ENCODE peak calls at places on chromosome 4, in eight cellular contexts. One of them, this sample, is unnamed.

GRCh38 chr4:985123-985830 is 1.6 kb upstream of the IDUA start:
- DNase-seq in cardiac muscle cell: peak; percentile 69
- DNase-seq in HCT116: no peak
- DNase-seq in naive thymus-derived CD4-positive, alpha-beta T cell: peak; percentile 64
- DNase-seq in foreskin keratinocyte: no peak
- DNase-seq in fibroblast of lung: peak; percentile 34
- DNase-seq in pancreas: peak; percentile 92
- DNase-seq in esophagus squamous epithelium: no peak
- DNase-seq in this sample: peak; percentile 48

GRCh38 chr4:181952478-181952877 is 290.7 kb upstream of the TENM3 start:
- DNase-seq in HCT116: no peak
- DNase-seq in fibroblast of lung: peak; percentile 98
- DNase-seq in cardiac muscle cell: no peak
- DNase-seq in naive thymus-derived CD4-positive, alpha-beta T cell: no peak
- DNase-seq in foreskin keratinocyte: peak; percentile 89
- DNase-seq in esophagus squamous epithelium: no peak
- DNase-seq in pancreas: no peak
- DNase-seq in this sample: no peak

GRCh38 chr4:56976283-56976877 is 1.0 kb downstream of the NOA1 start:
- DNase-seq in pancreas: no peak
- DNase-seq in foreskin keratinocyte: no peak
- DNase-seq in esophagus squamous epithelium: no peak
- DNase-seq in cardiac muscle cell: peak; percentile 24
- DNase-seq in HCT116: no peak
- DNase-seq in naive thymus-derived CD4-positive, alpha-beta T cell: no peak
- DNase-seq in fibroblast of lung: no peak
- DNase-seq in this sample: no peak

GRCh38 chr4:182699825-182700224 is 217.4 kb downstream of the DCTD start:
- DNase-seq in fibroblast of lung: no peak
- DNase-seq in naive thymus-derived CD4-positive, alpha-beta T cell: no peak
- DNase-seq in HCT116: no peak
- DNase-seq in foreskin keratinocyte: no peak
- DNase-seq in cardiac muscle cell: no peak
- DNase-seq in pancreas: no peak
- DNase-seq in esophagus squamous epithelium: no peak
- DNase-seq in this sample: no peak

GRCh38 chr4:66591968-66592367 is 921.7 kb upstream of the EPHA5 start:
- DNase-seq in HCT116: no peak
- DNase-seq in fibroblast of lung: no peak
- DNase-seq in naive thymus-derived CD4-positive, alpha-beta T cell: no peak
- DNase-seq in foreskin keratinocyte: no peak
- DNase-seq in cardiac muscle cell: no peak
- DNase-seq in esophagus squamous epithelium: no peak
- DNase-seq in pancreas: no peak
- DNase-seq in this sample: no peak

GRCh38 chr4:6943012-6943869 is 33.6 kb downstream of the TBC1D14 start:
- DNase-seq in foreskin keratinocyte: peak; percentile 8
- DNase-seq in cardiac muscle cell: no peak
- DNase-seq in pancreas: peak; percentile 30
- DNase-seq in esophagus squamous epithelium: no peak
- DNase-seq in HCT116: peak; percentile 3
- DNase-seq in naive thymus-derived CD4-positive, alpha-beta T cell: no peak
- DNase-seq in fibroblast of lung: no peak
- DNase-seq in this sample: no peak

GRCh38 chr4:23882976-23883531 is 6.8 kb downstream of the PPARGC1A start:
- DNase-seq in naive thymus-derived CD4-positive, alpha-beta T cell: no peak
- DNase-seq in esophagus squamous epithelium: no peak
- DNase-seq in pancreas: no peak
- DNase-seq in foreskin keratinocyte: no peak
- DNase-seq in fibroblast of lung: peak; percentile 51
- DNase-seq in cardiac muscle cell: no peak
- DNase-seq in HCT116: no peak
- DNase-seq in this sample: no peak

GRCh38 chr4:4502694-4503311 is 39.0 kb downstream of the STX18 start:
- DNase-seq in fibroblast of lung: peak; percentile 77
- DNase-seq in cardiac muscle cell: no peak
- DNase-seq in pancreas: no peak
- DNase-seq in HCT116: no peak
- DNase-seq in foreskin keratinocyte: no peak
- DNase-seq in esophagus squamous epithelium: no peak
- DNase-seq in naive thymus-derived CD4-positive, alpha-beta T cell: peak; percentile 25
- DNase-seq in this sample: no peak

GRCh38 chr4:4284827-4285618 is 4.9 kb downstream of the LYAR start:
- DNase-seq in esophagus squamous epithelium: no peak
- DNase-seq in pancreas: no peak
- DNase-seq in foreskin keratinocyte: peak; percentile 40
- DNase-seq in fibroblast of lung: peak; percentile 21
- DNase-seq in cardiac muscle cell: peak; percentile 9
- DNase-seq in HCT116: no peak
- DNase-seq in naive thymus-derived CD4-positive, alpha-beta T cell: no peak
- DNase-seq in this sample: no peak

GRCh38 chr4:19123681-19124080 is 1102.1 kb upstream of the LCORL start:
- DNase-seq in pancreas: no peak
- DNase-seq in naive thymus-derived CD4-positive, alpha-beta T cell: no peak
- DNase-seq in HCT116: no peak
- DNase-seq in foreskin keratinocyte: no peak
- DNase-seq in cardiac muscle cell: no peak
- DNase-seq in fibroblast of lung: no peak
- DNase-seq in esophagus squamous epithelium: no peak
- DNase-seq in this sample: no peak

GRCh38 chr4:99090511-99090910 is 1.9 kb upstream of the ADH5 start:
- DNase-seq in esophagus squamous epithelium: no peak
- DNase-seq in HCT116: no peak
- DNase-seq in fibroblast of lung: peak; percentile 36
- DNase-seq in foreskin keratinocyte: no peak
- DNase-seq in pancreas: no peak
- DNase-seq in naive thymus-derived CD4-positive, alpha-beta T cell: no peak
- DNase-seq in cardiac muscle cell: no peak
- DNase-seq in this sample: no peak

GRCh38 chr4:85512446-85513205 is 37.7 kb downstream of the ARHGAP24 start:
- DNase-seq in foreskin keratinocyte: no peak
- DNase-seq in esophagus squamous epithelium: no peak
- DNase-seq in naive thymus-derived CD4-positive, alpha-beta T cell: no peak
- DNase-seq in cardiac muscle cell: no peak
- DNase-seq in fibroblast of lung: no peak
- DNase-seq in pancreas: no peak
- DNase-seq in HCT116: no peak
- DNase-seq in this sample: no peak

GRCh38 chr4:153651041-153651960 is 32.8 kb upstream of the TLR2 start:
- DNase-seq in pancreas: no peak
- DNase-seq in HCT116: no peak
- DNase-seq in esophagus squamous epithelium: peak; percentile 10
- DNase-seq in fibroblast of lung: no peak
- DNase-seq in cardiac muscle cell: no peak
- DNase-seq in naive thymus-derived CD4-positive, alpha-beta T cell: peak; percentile 72
- DNase-seq in foreskin keratinocyte: no peak
- DNase-seq in this sample: no peak

GRCh38 chr4:28562913-28563312 is 1702.3 kb downstream of the STIM2 start:
- DNase-seq in HCT116: no peak
- DNase-seq in foreskin keratinocyte: peak; percentile 31
- DNase-seq in pancreas: no peak
- DNase-seq in fibroblast of lung: no peak
- DNase-seq in naive thymus-derived CD4-positive, alpha-beta T cell: no peak
- DNase-seq in esophagus squamous epithelium: no peak
- DNase-seq in cardiac muscle cell: no peak
- DNase-seq in this sample: no peak

GRCh38 chr4:58042176-58042575 is 932.0 kb upstream of the IGFBP7 start:
- DNase-seq in fibroblast of lung: no peak
- DNase-seq in HCT116: no peak
- DNase-seq in esophagus squamous epithelium: no peak
- DNase-seq in naive thymus-derived CD4-positive, alpha-beta T cell: no peak
- DNase-seq in foreskin keratinocyte: no peak
- DNase-seq in cardiac muscle cell: no peak
- DNase-seq in pancreas: no peak
- DNase-seq in this sample: no peak

GRCh38 chr4:177405508-177405907 is 36.7 kb downstream of the AGA start:
- DNase-seq in HCT116: no peak
- DNase-seq in naive thymus-derived CD4-positive, alpha-beta T cell: no peak
- DNase-seq in esophagus squamous epithelium: no peak
- DNase-seq in pancreas: no peak
- DNase-seq in cardiac muscle cell: no peak
- DNase-seq in foreskin keratinocyte: no peak
- DNase-seq in fibroblast of lung: peak; percentile 44
- DNase-seq in this sample: no peak

GRCh38 chr4:98577956-98578355 is 80.5 kb downstream of the TSPAN5 start:
- DNase-seq in naive thymus-derived CD4-positive, alpha-beta T cell: no peak
- DNase-seq in fibroblast of lung: peak; percentile 54
- DNase-seq in foreskin keratinocyte: no peak
- DNase-seq in esophagus squamous epithelium: no peak
- DNase-seq in HCT116: no peak
- DNase-seq in pancreas: no peak
- DNase-seq in cardiac muscle cell: no peak
- DNase-seq in this sample: no peak

GRCh38 chr4:7807351-7807921 is 132.2 kb downstream of the AFAP1 start:
- DNase-seq in naive thymus-derived CD4-positive, alpha-beta T cell: no peak
- DNase-seq in esophagus squamous epithelium: no peak
- DNase-seq in fibroblast of lung: no peak
- DNase-seq in pancreas: no peak
- DNase-seq in HCT116: no peak
- DNase-seq in cardiac muscle cell: no peak
- DNase-seq in foreskin keratinocyte: no peak
- DNase-seq in this sample: no peak

GRCh38 chr4:113450681-113451080 is 310.9 kb downstream of the CAMK2D start:
- DNase-seq in pancreas: no peak
- DNase-seq in esophagus squamous epithelium: no peak
- DNase-seq in HCT116: no peak
- DNase-seq in foreskin keratinocyte: no peak
- DNase-seq in naive thymus-derived CD4-positive, alpha-beta T cell: no peak
- DNase-seq in fibroblast of lung: peak; percentile 21
- DNase-seq in cardiac muscle cell: no peak
- DNase-seq in this sample: no peak

DNA sequence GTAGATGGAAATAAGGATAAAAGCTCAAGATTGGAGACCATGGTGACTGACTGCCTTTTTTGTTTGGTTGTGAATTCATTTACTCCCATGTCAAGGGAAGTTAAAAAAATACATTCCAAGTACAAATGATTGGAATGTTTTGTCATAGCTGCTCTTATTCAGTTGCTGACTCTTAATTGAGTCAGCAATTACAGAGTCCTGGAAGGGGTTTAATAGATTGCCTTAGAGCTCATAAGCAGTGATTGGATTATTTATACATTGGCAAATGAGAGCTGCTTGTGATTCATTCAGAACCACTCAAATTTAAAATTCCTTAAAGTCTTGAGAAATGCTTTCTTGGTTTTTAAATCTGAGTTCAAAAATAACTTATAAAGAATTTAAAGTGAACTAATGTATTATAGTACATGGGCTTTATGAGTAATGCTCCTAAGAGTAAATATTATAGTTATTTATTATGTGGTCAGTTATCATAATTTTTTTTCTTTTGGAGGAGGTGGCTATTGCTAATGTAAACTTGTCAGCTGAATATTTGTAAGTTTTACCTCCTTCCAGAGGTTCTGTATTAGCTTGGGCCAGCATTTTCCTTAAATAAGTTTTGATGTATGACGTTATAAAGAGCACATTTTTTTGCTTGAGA is 13.6 kb downstream of the JADE1 start:
- DNase-seq in cardiac muscle cell: no peak
- DNase-seq in esophagus squamous epithelium: no peak
- DNase-seq in fibroblast of lung: peak; percentile 97
- DNase-seq in naive thymus-derived CD4-positive, alpha-beta T cell: no peak
- DNase-seq in HCT116: peak; percentile 21
- DNase-seq in pancreas: no peak
- DNase-seq in foreskin keratinocyte: peak; percentile 90
- DNase-seq in this sample: no peak
- H3K4me1 ChIP-seq in cardiac muscle cell: no peaks in the 10 kb centered on the region
- H3K4me1 ChIP-seq in esophagus squamous epithelium: peaks cover 34% of the 10 kb centered on the region
- H3K4me1 ChIP-seq in fibroblast of lung: peaks cover 32% of the 10 kb centered on the region
- H3K4me1 ChIP-seq in naive thymus-derived CD4-positive, alpha-beta T cell: peaks cover 6% of the 10 kb centered on the region
- H3K4me1 ChIP-seq in HCT116: peaks cover 44% of the 10 kb centered on the region
- H3K4me1 ChIP-seq in pancreas: peaks cover 38% of the 10 kb centered on the region
- H3K4me1 ChIP-seq in foreskin keratinocyte: peaks cover 25% of the 10 kb centered on the region
- H3K4me1 ChIP-seq in this sample: peaks cover 7% of the 10 kb centered on the region

DNA sequence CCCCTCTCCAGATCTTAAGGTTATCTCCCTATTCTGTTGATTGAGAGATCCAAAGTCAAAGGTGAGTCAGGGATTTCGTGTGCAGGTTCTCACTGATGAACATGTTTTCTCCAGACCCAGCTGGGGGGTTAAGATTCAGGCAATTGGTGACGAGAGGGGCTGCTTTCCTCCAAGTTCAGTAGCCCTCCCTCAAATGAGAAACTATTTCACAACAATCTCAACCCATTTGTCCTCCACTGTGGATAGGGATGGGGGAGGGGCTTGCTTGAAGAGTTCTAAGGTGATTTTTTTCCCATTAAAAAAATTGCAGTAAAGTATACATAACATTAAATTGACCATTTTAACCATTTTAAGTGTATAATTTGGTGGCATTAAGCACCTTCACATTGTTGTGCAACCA is 175.7 kb downstream of the SHROOM3 start:
- DNase-seq in pancreas: no peak
- DNase-seq in foreskin keratinocyte: no peak
- DNase-seq in cardiac muscle cell: no peak
- DNase-seq in fibroblast of lung: no peak
- DNase-seq in esophagus squamous epithelium: no peak
- DNase-seq in naive thymus-derived CD4-positive, alpha-beta T cell: no peak
- DNase-seq in HCT116: no peak
- DNase-seq in this sample: no peak
- H3K27ac ChIP-seq in pancreas: peak overlapping the region; percentile 72
- H3K27ac ChIP-seq in foreskin keratinocyte: no peak overlapping the region
- H3K27ac ChIP-seq in cardiac muscle cell: no peak overlapping the region
- H3K27ac ChIP-seq in fibroblast of lung: no peak overlapping the region
- H3K27ac ChIP-seq in esophagus squamous epithelium: no peak overlapping the region
- H3K27ac ChIP-seq in naive thymus-derived CD4-positive, alpha-beta T cell: no peak overlapping the region
- H3K27ac ChIP-seq in HCT116: no peak overlapping the region
- H3K27ac ChIP-seq in this sample: no peak overlapping the region

GRCh38 chr4:118760493-118760892 is 75.3 kb downstream of the METTL14 start:
- DNase-seq in foreskin keratinocyte: no peak
- DNase-seq in HCT116: no peak
- DNase-seq in naive thymus-derived CD4-positive, alpha-beta T cell: no peak
- DNase-seq in pancreas: no peak
- DNase-seq in cardiac muscle cell: no peak
- DNase-seq in esophagus squamous epithelium: no peak
- DNase-seq in fibroblast of lung: no peak
- DNase-seq in this sample: no peak
- H3K4me1 ChIP-seq in foreskin keratinocyte: peaks cover 16% of the 10 kb centered on the region
- H3K4me1 ChIP-seq in HCT116: peaks cover 5% of the 10 kb centered on the region
- H3K4me1 ChIP-seq in naive thymus-derived CD4-positive, alpha-beta T cell: no peaks in the 10 kb centered on the region
- H3K4me1 ChIP-seq in pancreas: peaks cover 26% of the 10 kb centered on the region
- H3K4me1 ChIP-seq in cardiac muscle cell: peaks cover 1% of the 10 kb centered on the region
- H3K4me1 ChIP-seq in esophagus squamous epithelium: peaks cover 20% of the 10 kb centered on the region
- H3K4me1 ChIP-seq in fibroblast of lung: peaks cover 18% of the 10 kb centered on the region
- H3K4me1 ChIP-seq in this sample: no peaks in the 10 kb centered on the region

DNA sequence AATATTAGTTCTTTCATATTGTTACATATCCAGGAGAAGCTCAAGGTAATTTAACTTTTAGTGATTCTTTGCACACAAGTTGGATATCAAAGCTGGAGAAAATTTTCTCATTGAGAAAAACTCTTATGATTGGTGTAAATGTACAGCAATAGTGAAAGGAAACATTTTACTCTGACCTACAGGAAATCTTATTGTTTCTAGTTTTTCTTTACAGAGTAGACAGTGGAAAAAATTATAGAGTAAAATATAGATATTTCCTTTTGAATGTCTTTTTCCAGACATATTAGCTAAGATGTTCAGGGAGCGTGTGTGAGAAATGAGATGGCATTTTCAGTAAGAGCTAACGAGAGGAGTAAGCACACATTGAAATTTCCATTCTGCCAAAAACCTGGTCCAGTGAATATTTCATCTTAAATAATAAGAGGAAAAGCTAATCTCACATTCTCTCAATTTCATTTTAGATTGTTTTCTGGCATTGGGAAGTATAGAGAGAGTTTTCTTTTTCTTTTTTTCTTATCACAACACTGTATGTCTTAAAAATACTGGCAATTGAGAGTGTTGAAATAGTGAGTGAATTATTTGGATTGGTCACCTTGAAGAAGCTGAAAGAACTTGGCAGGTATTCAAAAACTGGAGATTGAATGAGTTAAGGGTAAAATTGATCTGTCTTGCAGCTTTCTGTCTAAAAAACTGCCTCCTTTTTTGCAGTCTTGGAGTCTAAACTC is 15.6 kb upstream of the ATP8A1 start:
- DNase-seq in foreskin keratinocyte: no peak
- DNase-seq in HCT116: no peak
- DNase-seq in cardiac muscle cell: no peak
- DNase-seq in naive thymus-derived CD4-positive, alpha-beta T cell: no peak
- DNase-seq in esophagus squamous epithelium: no peak
- DNase-seq in fibroblast of lung: no peak
- DNase-seq in pancreas: no peak
- DNase-seq in this sample: no peak
- H3K27ac ChIP-seq in foreskin keratinocyte: no peak overlapping the region
- H3K27ac ChIP-seq in HCT116: no peak overlapping the region
- H3K27ac ChIP-seq in cardiac muscle cell: no peak overlapping the region
- H3K27ac ChIP-seq in naive thymus-derived CD4-positive, alpha-beta T cell: peak overlapping the region; percentile 15
- H3K27ac ChIP-seq in esophagus squamous epithelium: no peak overlapping the region
- H3K27ac ChIP-seq in fibroblast of lung: no peak overlapping the region
- H3K27ac ChIP-seq in pancreas: no peak overlapping the region
- H3K27ac ChIP-seq in this sample: no peak overlapping the region